ENCODE peak calls at places on chromosomes 12 and 14, in six cellular contexts. L is HepG2, I is fibroblast of lung, R is GM12878, V is mammary epithelial cell, D is PC-9. H is an unnamed sample.

GRCh38 chr12:68303850-68304249 is 28.3 kb downstream of the MDM1 start:
- DNase-seq in L (no peak), V (no peak), D (no peak), I (no peak), R (no peak), H (no peak)

GRCh38 chr14:55749201-55749812 is 169.3 kb downstream of the KTN1 start:
- DNase-seq in V (peak; percentile 11), D (peak; percentile 16), I (no peak), R (no peak), L (no peak), H (peak; percentile 79)

GRCh38 chr14:104211242-104211641 is 72.9 kb downstream of the KIF26A start:
- DNase-seq in R (no peak), I (no peak), V (no peak), L (no peak), D (no peak), H (no peak)

GRCh38 chr12:98870521-98870920 is 225.4 kb downstream of the APAF1 start:
- DNase-seq in V (no peak), R (no peak), I (no peak), D (no peak), L (no peak), H (no peak)

GRCh38 chr12:72271741-72272661 is at the start of gene TRHDE:
- DNase-seq in D (peak; percentile 33), L (no peak), R (no peak), V (peak; percentile 64), I (peak; percentile 79), H (peak; percentile 60)

GRCh38 chr14:28653521-28653920 is 113.1 kb upstream of the FOXG1 start:
- DNase-seq in V (peak; percentile 98), L (no peak), D (no peak), I (peak; percentile 85), R (no peak), H (peak; percentile 93)

GRCh38 chr12:75483411-75483810 is 2.9 kb downstream of the GLIPR1 start:
- DNase-seq in I (no peak), V (no peak), L (no peak), D (no peak), R (no peak), H (no peak)

GRCh38 chr12:3303410-3304136 is 187.4 kb upstream of the PRMT8 start:
- DNase-seq in R (no peak), L (peak; percentile 52), D (no peak), V (peak; percentile 68), I (peak; percentile 16), H (peak; percentile 64)

GRCh38 chr12:51028126-51028810 is 2.1 kb upstream of the SLC11A2 start:
- DNase-seq in R (no peak), V (peak; percentile 70), L (peak; percentile 70), I (peak; percentile 23), D (peak; percentile 56), H (peak; percentile 75)

GRCh38 chr12:75798527-75798926 is 233.0 kb downstream of the PHLDA1 start:
- DNase-seq in R (no peak), V (no peak), L (peak; percentile 60), D (no peak), I (no peak), H (no peak)

GRCh38 chr14:44820230-44820964 is 141.3 kb downstream of the KLHL28 start:
- DNase-seq in L (no peak), I (no peak), V (no peak), R (no peak), D (no peak), H (no peak)

GRCh38 chr12:115870021-115870420 is 407.5 kb downstream of the MED13L start:
- DNase-seq in R (no peak), D (no peak), V (no peak), L (no peak), I (no peak), H (no peak)

GRCh38 chr12:42422785-42423184 is 96.8 kb downstream of the PPHLN1 start:
- DNase-seq in L (no peak), V (no peak), D (no peak), R (no peak), I (no peak), H (no peak)

GRCh38 chr12:614727-615060 is 48.6 kb downstream of the NINJ2 start:
- DNase-seq in D (no peak), I (no peak), R (no peak), V (no peak), L (no peak), H (no peak)

GRCh38 chr12:79983969-79984629 is 49.2 kb upstream of the PPP1R12A start:
- DNase-seq in I (peak; percentile 89), V (peak; percentile 33), R (no peak), D (no peak), L (no peak), H (peak; percentile 70)

GRCh38 chr14:69951263-69951662 is 72.0 kb downstream of the SMOC1 start:
- DNase-seq in D (no peak), V (no peak), R (no peak), I (no peak), L (no peak), H (no peak)

GRCh38 chr12:50488801-50489200 is 16.0 kb upstream of the DIP2B start:
- DNase-seq in L (no peak), D (no peak), I (no peak), V (no peak), R (no peak), H (no peak)

GRCh38 chr12:48788852-48789775 is at the start of gene ADCY6:
- DNase-seq in I (peak; percentile 77), V (peak; percentile 47), R (no peak), L (peak; percentile 67), D (peak; percentile 77), H (peak; percentile 72)

GRCh38 chr12:30796891-30797371 is 42.2 kb upstream of the CAPRIN2 start:
- DNase-seq in V (peak; percentile 36), R (no peak), I (peak; percentile 58), L (no peak), D (peak; percentile 44), H (peak; percentile 40)

GRCh38 chr14:37594238-37594915 is 672 bp downstream of the FOXA1 start:
- DNase-seq in V (peak; percentile 74), I (peak; percentile 64), D (peak; percentile 71), R (no peak), L (peak; percentile 99), H (peak; percentile 92)

GRCh38 chr12:26826437-26826836 is 6.6 kb downstream of the ITPR2 start:
- DNase-seq in D (no peak), I (no peak), L (no peak), V (no peak), R (no peak), H (no peak)

GRCh38 chr12:47417146-47417545 is 288.7 kb downstream of the RPAP3 start:
- DNase-seq in D (no peak), R (no peak), L (no peak), V (peak; percentile 77), I (no peak), H (no peak)

GRCh38 chr14:32980178-32980886 is 41.7 kb downstream of the NPAS3 start:
- DNase-seq in I (no peak), R (no peak), D (no peak), V (no peak), L (no peak), H (no peak)

GRCh38 chr14:102917469-102918211 is 4.8 kb upstream of the AMN start:
- DNase-seq in V (no peak), D (peak; percentile 54), I (peak; percentile 19), L (peak; percentile 24), R (no peak), H (peak; percentile 37)

GRCh38 chr14:51527073-51527472 is 124.6 kb upstream of the FRMD6 start:
- DNase-seq in L (no peak), V (no peak), D (no peak), R (no peak), I (peak; percentile 74), H (peak; percentile 50)

GRCh38 chr14:74567646-74568379 is 44.2 kb downstream of the LTBP2 start:
- DNase-seq in R (no peak), D (no peak), V (peak; percentile 59), I (no peak), L (no peak), H (no peak)

GRCh38 chr12:51118706-51119105 is 35.3 kb upstream of the CSRNP2 start:
- DNase-seq in D (peak; percentile 21), I (peak; percentile 97), L (no peak), V (peak; percentile 97), R (no peak), H (peak; percentile 87)

GRCh38 chr12:64781374-64782029 is 22.3 kb upstream of the GNS start:
- DNase-seq in R (no peak), D (peak; percentile 45), V (no peak), I (peak; percentile 6), L (no peak), H (peak; percentile 53)

GRCh38 chr12:132453361-132454133 is 36.4 kb upstream of the FBRSL1 start:
- DNase-seq in V (peak; percentile 45), L (no peak), R (no peak), D (no peak), I (peak; percentile 70), H (peak; percentile 73)

GRCh38 chr14:95313707-95314106 is 6.0 kb downstream of the CLMN start:
- DNase-seq in I (peak; percentile 15), L (peak; percentile 61), V (peak; percentile 80), D (peak; percentile 29), R (no peak), H (peak; percentile 33)

GRCh38 chr12:29614926-29615325 is 117.4 kb upstream of the OVCH1 start:
- DNase-seq in D (no peak), L (no peak), R (no peak), I (peak; percentile 30), V (no peak), H (no peak)

GRCh38 chr12:114697741-114698565 is 14.0 kb upstream of the TBX3 start:
- DNase-seq in L (no peak), D (no peak), R (no peak), I (no peak), V (no peak), H (no peak)
- TF ChIP-seq EZH2 in L (no peak), D (no peak), R (no peak), I (no peak), V (no peak), H (no peak)

GRCh38 chr12:2239376-2240010 is 186.7 kb downstream of the CACNA1C start:
- DNase-seq in V (no peak), R (no peak), D (no peak), I (no peak), L (no peak), H (no peak)
- H2AFZ ChIP-seq in V (no peak overlapping the region), R (no peak overlapping the region), D (no peak overlapping the region), I (no peak overlapping the region), L (no peak overlapping the region), H (no peak overlapping the region)

GRCh38 chr12:53756300-53757094 is 4.7 kb upstream of the CISTR start:
- DNase-seq in V (no peak), R (no peak), L (no peak), I (no peak), D (no peak), H (no peak)

GRCh38 chr12:53755451-53756290 is 3.9 kb upstream of the CISTR start:
- DNase-seq in L (no peak), V (no peak), R (no peak), I (no peak), D (no peak), H (no peak)

GRCh38 chr12:53759261-53759660 is 7.5 kb upstream of the CISTR start:
- DNase-seq in L (no peak), V (no peak), I (no peak), R (no peak), D (no peak), H (no peak)

GRCh38 chr12:53758081-53758769 is 6.4 kb upstream of the CISTR start:
- DNase-seq in R (no peak), L (no peak), D (no peak), I (no peak), V (no peak), H (no peak)

GRCh38 chr12:53757095-53757770 is 5.5 kb upstream of the CISTR start:
- DNase-seq in L (peak; percentile 44), R (no peak), D (peak; percentile 49), I (peak; percentile 51), V (peak; percentile 48), H (peak; percentile 80)
- TF ChIP-seq EZH2 in L (no peak), R (no peak), D (no peak), I (peak; percentile 67), V (no peak), H (no peak)

GRCh38 chr14:47948981-47949380 is 273.6 kb upstream of the MDGA2 start:
- DNase-seq in I (no peak), L (no peak), V (no peak), R (no peak), D (no peak), H (no peak)
- H2AFZ ChIP-seq in I (no peak overlapping the region), L (no peak overlapping the region), V (no peak overlapping the region), R (no peak overlapping the region), D (no peak overlapping the region), H (peak overlapping the region; percentile 62)

H was measured in PC-3.